ENCODE peak calls at places on chromosomes 12 and 14, in six cellular contexts. O, D, F, Y, E and I are unnamed samples.
A peak's percentile ranks its signal among the peaks of the same experiment; 100 is the strongest.

GRCh38 chr12:50387972-50388478 is 8.4 kb downstream of the FAM186A start:
- DNase-seq in Y (no peak), E (no peak), D (no peak), O (no peak), F (no peak), I (no peak)

GRCh38 chr12:29552324-29552927 is 54.9 kb upstream of the OVCH1 start:
- DNase-seq in E (peak; percentile 62), D (no peak), O (peak; percentile 25), Y (peak; percentile 70), F (peak; percentile 70), I (peak; percentile 57)

GRCh38 chr12:5433081-5433839 is 1.4 kb downstream of the NTF3 start:
- DNase-seq in E (peak; percentile 42), F (no peak), O (peak; percentile 45), D (no peak), Y (peak; percentile 65), I (no peak)

GRCh38 chr14:89365071-89365801 is 51.8 kb downstream of the FOXN3 start:
- DNase-seq in F (peak; percentile 17), Y (no peak), O (no peak), E (no peak), D (no peak), I (peak; percentile 82)

GRCh38 chr14:72801381-72801812 is 92.5 kb downstream of the DPF3 start:
- DNase-seq in F (peak; percentile 95), Y (no peak), O (peak; percentile 69), E (peak; percentile 48), D (peak; percentile 54), I (no peak)

GRCh38 chr12:124763594-124763979 is 100.1 kb downstream of the SCARB1 start:
- DNase-seq in Y (no peak), O (peak; percentile 60), F (peak; percentile 56), E (no peak), D (no peak), I (no peak)

GRCh38 chr12:116339800-116340371 is 62.4 kb upstream of the MED13L start:
- DNase-seq in D (no peak), E (no peak), Y (no peak), F (peak; percentile 70), O (peak; percentile 46), I (no peak)

GRCh38 chr12:69906411-69907216 is 81.6 kb downstream of the MYRFL start:
- DNase-seq in O (no peak), Y (no peak), E (no peak), F (no peak), D (no peak), I (no peak)

GRCh38 chr14:64711039-64711438 is 6.8 kb downstream of the PLEKHG3 start:
- DNase-seq in E (no peak), Y (no peak), O (no peak), D (no peak), F (no peak), I (no peak)

GRCh38 chr12:112852810-112853209 is 54.0 kb upstream of the OAS1 start:
- DNase-seq in D (no peak), E (no peak), O (no peak), F (no peak), Y (no peak), I (no peak)

GRCh38 chr12:79935624-79936040 is 735 bp upstream of the PPP1R12A start:
- DNase-seq in Y (peak; percentile 67), O (peak; percentile 26), D (no peak), F (peak; percentile 46), E (no peak), I (peak; percentile 25)

GRCh38 chr12:2997989-2998670 is 38.9 kb downstream of the TEAD4 start:
- DNase-seq in Y (no peak), D (no peak), E (no peak), F (peak; percentile 26), O (peak; percentile 41), I (no peak)

GRCh38 chr14:84807673-84808072 is 722.3 kb upstream of the FLRT2 start:
- DNase-seq in E (no peak), O (no peak), F (no peak), Y (no peak), D (no peak), I (no peak)

GRCh38 chr12:60235261-60235660 is 639.4 kb downstream of the SLC16A7 start:
- DNase-seq in F (no peak), E (peak; percentile 93), Y (no peak), O (no peak), D (no peak), I (no peak)

GRCh38 chr12:15356831-15357456 is 34.6 kb downstream of the PTPRO start:
- DNase-seq in F (no peak), O (no peak), E (no peak), D (no peak), Y (no peak), I (no peak)

GRCh38 chr14:55077155-55077554 is 25.7 kb downstream of the MAPK1IP1L start:
- DNase-seq in F (peak; percentile 43), E (no peak), Y (no peak), O (peak; percentile 54), D (no peak), I (no peak)

GRCh38 chr14:23294734-23295561 is 7.7 kb downstream of the PPP1R3E start:
- DNase-seq in D (no peak), Y (peak; percentile 85), E (no peak), F (peak; percentile 69), O (peak; percentile 55), I (peak; percentile 81)

GRCh38 chr12:100953217-100953616 is 158.6 kb downstream of the ANO4 start:
- DNase-seq in Y (no peak), E (no peak), D (no peak), F (no peak), O (no peak), I (peak; percentile 47)

GRCh38 chr14:80427101-80427500 is 215.8 kb upstream of the DIO2 start:
- DNase-seq in D (no peak), Y (no peak), F (peak; percentile 44), E (no peak), O (peak; percentile 8), I (no peak)

GRCh38 chr14:48582938-48583337 is 907.5 kb upstream of the MDGA2 start:
- DNase-seq in Y (no peak), O (no peak), D (no peak), E (no peak), F (no peak), I (no peak)

GRCh38 chr14:49677643-49678042 is 10.4 kb downstream of the POLE2 start:
- DNase-seq in O (no peak), E (no peak), F (no peak), D (no peak), Y (peak; percentile 5), I (no peak)

GRCh38 chr14:93951798-93952540 is 24.4 kb downstream of the ASB2 start:
- DNase-seq in Y (no peak), O (no peak), D (no peak), E (no peak), F (no peak), I (no peak)

GRCh38 chr14:87628129-87628528 is 364.9 kb downstream of the GALC start:
- DNase-seq in F (peak; percentile 71), D (no peak), Y (peak; percentile 90), O (peak; percentile 77), E (no peak), I (peak; percentile 9)
- H3K4me3 ChIP-seq in F (no peak overlapping the region), D (no peak overlapping the region), Y (no peak overlapping the region), O (no peak overlapping the region), E (no peak overlapping the region), I (no peak overlapping the region)

GRCh38 chr12:57620936-57621496 is 9.8 kb downstream of the ARHGEF25 start:
- DNase-seq in Y (peak; percentile 56), E (peak; percentile 98), F (no peak), D (no peak), O (no peak), I (no peak)
- H3K4me3 ChIP-seq in Y (peak overlapping the region; percentile 50), E (peak overlapping the region; percentile 26), F (peak overlapping the region; percentile 30), D (peak overlapping the region; percentile 29), O (peak overlapping the region; percentile 45), I (peak overlapping the region; percentile 50)

DNA sequence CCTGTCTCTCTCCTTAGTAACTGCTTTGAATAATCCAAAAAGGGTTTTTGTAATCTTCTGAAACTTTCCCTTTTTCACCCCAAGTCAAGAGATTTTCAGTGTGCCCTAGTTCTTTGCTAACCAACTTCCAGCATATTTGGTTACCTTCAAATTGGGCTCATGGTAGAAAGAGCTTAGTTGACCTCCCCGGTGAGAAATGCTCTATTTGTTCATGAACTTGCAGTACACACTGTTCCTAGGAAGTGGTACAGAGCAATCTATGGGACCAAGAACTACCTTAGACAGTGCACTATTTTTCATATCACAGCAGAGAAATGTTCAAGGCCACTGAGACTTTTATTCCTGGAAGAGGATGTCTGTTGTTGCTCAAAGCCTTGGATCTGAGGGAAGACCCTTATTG is 1.7 kb downstream of the USP5 start:
- DNase-seq in D (no peak), E (no peak), Y (no peak), O (no peak), F (no peak), I (no peak)
- H3K4me3 ChIP-seq in D (peak overlapping the region; percentile 69), E (no peak overlapping the region), Y (peak overlapping the region; percentile 73), O (peak overlapping the region; percentile 97), F (peak overlapping the region; percentile 93), I (peak overlapping the region; percentile 67)

GRCh38 chr12:57770734-57771133 is 1.2 kb downstream of the METTL1 start:
- DNase-seq in D (no peak), Y (no peak), O (no peak), E (no peak), F (no peak), I (no peak)
- H3K4me3 ChIP-seq in D (peak overlapping the region; percentile 93), Y (no peak overlapping the region), O (no peak overlapping the region), E (peak overlapping the region; percentile 57), F (no peak overlapping the region), I (no peak overlapping the region)

GRCh38 chr14:38189930-38190726 is 17.6 kb upstream of the SSTR1 start:
- DNase-seq in D (no peak), F (no peak), O (no peak), Y (no peak), E (no peak), I (no peak)

GRCh38 chr14:38186217-38186616 is 21.5 kb upstream of the SSTR1 start:
- DNase-seq in Y (no peak), O (peak; percentile 58), D (no peak), F (no peak), E (no peak), I (no peak)

GRCh38 chr14:38184132-38184531 is 23.6 kb upstream of the SSTR1 start:
- DNase-seq in E (no peak), O (no peak), Y (no peak), D (no peak), F (no peak), I (no peak)

GRCh38 chr14:38187475-38187874 is 20.2 kb upstream of the SSTR1 start:
- DNase-seq in Y (no peak), O (no peak), D (no peak), E (no peak), F (no peak), I (no peak)

GRCh38 chr14:38185661-38186060 is 22.0 kb upstream of the SSTR1 start:
- DNase-seq in E (no peak), F (no peak), O (no peak), Y (no peak), D (no peak), I (no peak)
- H3K4me3 ChIP-seq in E (no peak overlapping the region), F (no peak overlapping the region), O (no peak overlapping the region), Y (no peak overlapping the region), D (no peak overlapping the region), I (no peak overlapping the region)